ENCODE peak calls at places on chromosomes 13 and 19, in seven cellular contexts. A, H, E, L, S, O and B are unnamed samples.

GRCh38 chr13:49419292-49419691 is 24.6 kb downstream of the CAB39L start:
- DNase-seq in A (no peak), H (no peak), E (no peak), L (no peak), S (peak), O (no peak), B (no peak)

GRCh38 chr19:33193864-33194362 is at the start of gene LRP3:
- DNase-seq in A (no peak), H (peak), E (no peak), L (peak), S (no peak), O (peak), B (no peak)

GRCh38 chr13:41107584-41108014 is 25.0 kb downstream of the KBTBD6 start:
- DNase-seq in A (peak), H (no peak), E (no peak), L (no peak), S (peak), O (no peak), B (no peak)

GRCh38 chr13:30622551-30622950 is 4.8 kb downstream of the USPL1 start:
- DNase-seq in A (no peak), H (no peak), E (no peak), L (no peak), S (no peak), O (no peak), B (no peak)

GRCh38 chr13:23671902-23672301 is 101.7 kb downstream of the TNFRSF19 start:
- DNase-seq in A (no peak), H (no peak), E (no peak), L (no peak), S (no peak), O (no peak), B (no peak)

GRCh38 chr13:50323440-50324070 is 308.3 kb downstream of the KCNRG start:
- DNase-seq in A (no peak), H (no peak), E (no peak), L (peak), S (no peak), O (no peak), B (peak)

GRCh38 chr19:23799321-23799720 is 40.6 kb upstream of the ZNF681 start:
- DNase-seq in A (peak), H (no peak), E (peak), L (no peak), S (no peak), O (no peak), B (no peak)

GRCh38 chr13:31105020-31105800 is 56.5 kb downstream of the HSPH1 start:
- DNase-seq in A (no peak), H (no peak), E (no peak), L (no peak), S (no peak), O (no peak), B (no peak)

GRCh38 chr13:113417008-113417735 is 36.1 kb downstream of the ADPRHL1 start:
- DNase-seq in A (no peak), H (no peak), E (no peak), L (no peak), S (no peak), O (no peak), B (no peak)

GRCh38 chr13:98489446-98490194 is 87.3 kb downstream of the STK24 start:
- DNase-seq in A (no peak), H (no peak), E (no peak), L (no peak), S (no peak), O (peak), B (no peak)

GRCh38 chr13:32261567-32261966 is 53.6 kb downstream of the ZAR1L start:
- DNase-seq in A (no peak), H (peak), E (no peak), L (peak), S (no peak), O (peak), B (no peak)

GRCh38 chr13:100063333-100063732 is 25.6 kb upstream of the PCCA start:
- DNase-seq in A (no peak), H (no peak), E (no peak), L (no peak), S (no peak), O (no peak), B (no peak)

GRCh38 chr19:23996549-23996948 is 81.9 kb downstream of the ZNF726 start:
- DNase-seq in A (peak), H (peak), E (no peak), L (no peak), S (peak), O (peak), B (peak)

GRCh38 chr13:112783135-112783945 is 93.5 kb downstream of the ATP11A start:
- DNase-seq in A (peak), H (no peak), E (no peak), L (no peak), S (no peak), O (peak), B (no peak)

GRCh38 chr13:103164239-103164638 is 98.0 kb upstream of the SLC10A2 start:
- DNase-seq in A (no peak), H (no peak), E (no peak), L (no peak), S (no peak), O (no peak), B (no peak)

GRCh38 chr13:98050041-98050466 is 92.8 kb upstream of the FARP1 start:
- DNase-seq in A (no peak), H (no peak), E (no peak), L (no peak), S (peak), O (peak), B (no peak)

GRCh38 chr19:4375164-4375619 is 25.2 kb downstream of the SH3GL1 start:
- DNase-seq in A (peak), H (peak), E (no peak), L (no peak), S (peak), O (peak), B (no peak)

GRCh38 chr13:80824231-80824630 is 483.3 kb upstream of the SPRY2 start:
- DNase-seq in A (no peak), H (no peak), E (no peak), L (no peak), S (no peak), O (no peak), B (no peak)

GRCh38 chr19:3335431-3336350 is 30.7 kb upstream of the NFIC start:
- DNase-seq in A (no peak), H (no peak), E (no peak), L (no peak), S (no peak), O (no peak), B (no peak)

GRCh38 chr13:92842145-92842544 is 384.5 kb upstream of the GPC6 start:
- DNase-seq in A (no peak), H (no peak), E (no peak), L (no peak), S (no peak), O (no peak), B (no peak)

GRCh38 chr13:109028626-109029025 is 399.2 kb downstream of the MYO16 start:
- DNase-seq in A (no peak), H (no peak), E (no peak), L (no peak), S (no peak), O (no peak), B (no peak)

DNA sequence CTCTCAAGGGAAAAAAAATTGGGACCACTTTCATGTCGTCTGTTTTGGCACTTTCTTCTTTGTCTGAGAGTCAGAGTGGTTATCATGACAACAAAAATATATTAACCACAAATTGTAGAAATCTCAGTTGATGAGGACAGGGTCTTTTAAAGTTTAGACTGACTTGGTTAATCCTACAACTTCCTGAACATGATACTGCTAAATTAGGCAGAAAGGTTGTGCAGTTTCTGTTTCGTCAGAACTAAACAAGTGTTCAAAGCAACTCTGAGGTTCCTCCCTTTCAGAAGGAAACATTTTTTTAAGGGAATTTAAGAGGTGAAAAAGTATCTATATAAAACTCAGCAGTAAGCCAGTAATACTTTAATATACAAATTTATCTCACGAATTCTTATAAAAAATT is 15.3 kb downstream of the KLF5 start:
- DNase-seq in A (no peak), H (no peak), E (no peak), L (no peak), S (no peak), O (no peak), B (no peak)
- H3K27ac ChIP-seq in A (no peak), H (no peak), E (no peak), L (no peak), S (no peak), O (no peak), B (no peak)

GRCh38 chr19:18804643-18805042 is 13.5 kb upstream of the COMP start:
- DNase-seq in A (no peak), H (no peak), E (no peak), L (no peak), S (no peak), O (no peak), B (no peak)

GRCh38 chr19:18803550-18804138 is 12.5 kb upstream of the COMP start:
- DNase-seq in A (no peak), H (no peak), E (no peak), L (no peak), S (no peak), O (peak), B (no peak)

GRCh38 chr19:18804139-18804601 is 13.1 kb upstream of the COMP start:
- DNase-seq in A (no peak), H (no peak), E (no peak), L (no peak), S (no peak), O (no peak), B (no peak)

GRCh38 chr19:18809149-18809978 is 18.3 kb upstream of the COMP start:
- DNase-seq in A (no peak), H (no peak), E (no peak), L (no peak), S (no peak), O (no peak), B (no peak)

GRCh38 chr19:18807861-18808331 is 16.8 kb upstream of the COMP start:
- DNase-seq in A (no peak), H (no peak), E (no peak), L (no peak), S (no peak), O (no peak), B (no peak)
- H2AFZ ChIP-seq in A (no peak), H (no peak), E (no peak), L (no peak), S (no peak), O (no peak), B (no peak)

GRCh38 chr19:37893845-37894575 is 12.4 kb downstream of the WDR87 start:
- DNase-seq in A (no peak), H (no peak), E (no peak), L (no peak), S (peak), O (no peak), B (no peak)
- TF ChIP-seq MAX in A (no peak), H (no peak), E (no peak), L (no peak), S (no peak), O (no peak), B (no peak)

DNA sequence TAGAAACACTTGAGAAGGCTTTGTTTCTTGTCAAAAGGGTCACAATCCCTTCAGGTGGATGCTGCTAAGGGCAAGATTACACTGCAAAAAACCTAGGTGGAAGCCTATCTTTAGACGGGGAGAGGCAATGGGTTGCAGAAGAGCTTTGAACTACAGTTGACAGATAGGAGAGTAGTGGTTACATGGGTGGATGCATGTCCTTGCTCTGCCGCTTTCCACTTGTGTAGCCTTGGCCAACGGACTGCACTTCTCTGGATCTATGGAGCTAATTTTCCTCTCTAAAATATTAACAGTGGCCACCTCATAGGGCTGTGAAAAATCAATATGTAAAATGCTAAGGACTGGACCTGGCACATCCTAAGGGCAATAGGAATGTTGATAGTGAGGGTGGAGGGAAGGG is 985 bp downstream of the BCKDHA start:
- DNase-seq in A (no peak), H (no peak), E (no peak), L (no peak), S (no peak), O (no peak), B (no peak)
- H3K27ac ChIP-seq in A (no peak), H (peak), E (peak), L (no peak), S (peak), O (no peak), B (no peak)